ENCODE peak calls at places on chromosomes 5 and 9, in ten cellular contexts. L is epithelial cell of esophagus; Q is NAMALWA; M is stimulated activated CD4-positive, alpha-beta T cell treated with anti-CD3 and anti-CD28 coated beads, Interleukin-1b, Interleukin-23, amount 100 ng/mL, for 48 hours; K is fibroblast of lung; J is NCI-H187; S is sciatic nerve; P is B cell; O is hypothalamus; A is T-helper 1 cell. T is an unnamed sample.

GRCh38 chr5:109410389-109411174 is 808 bp upstream of the PJA2 start:
- DNase-seq in K (peak), L (peak), A (peak), P (peak), M (peak), Q (no peak), O (peak), J (peak), S (peak), T (peak)

GRCh38 chr9:99222416-99223280 is 566 bp downstream of the SEC61B start:
- DNase-seq in A (no peak), P (no peak), J (no peak), K (peak), S (no peak), L (peak), O (no peak), Q (no peak), M (no peak), T (no peak)

GRCh38 chr9:93132946-93133640 is 958 bp downstream of the NINJ1 start:
- DNase-seq in S (no peak), M (no peak), K (no peak), O (no peak), L (peak), A (no peak), J (no peak), P (no peak), Q (no peak), T (no peak)

GRCh38 chr5:3590253-3590966 is 5.2 kb upstream of the IRX1 start:
- DNase-seq in A (no peak), L (no peak), Q (no peak), P (no peak), J (no peak), M (no peak), O (no peak), K (no peak), S (no peak), T (no peak)

GRCh38 chr5:72938206-72938605 is 17.6 kb upstream of the FCHO2 start:
- DNase-seq in S (no peak), P (no peak), J (no peak), M (no peak), A (no peak), L (no peak), K (no peak), Q (no peak), O (no peak), T (no peak)

GRCh38 chr9:87322840-87323635 is 174.6 kb upstream of the DAPK1 start:
- DNase-seq in P (no peak), S (no peak), L (no peak), O (no peak), Q (no peak), A (no peak), M (no peak), J (no peak), K (peak), T (no peak)

GRCh38 chr9:88268886-88269285 is 119.4 kb upstream of the SPIN1 start:
- DNase-seq in M (no peak), S (no peak), J (no peak), A (no peak), K (no peak), P (no peak), Q (no peak), O (no peak), L (no peak), T (no peak)

GRCh38 chr5:139747583-139748504 is 47.8 kb upstream of the PSD2 start:
- DNase-seq in Q (peak), O (no peak), P (peak), K (peak), M (peak), A (no peak), L (no peak), S (peak), J (no peak), T (peak)

GRCh38 chr9:21778300-21778699 is 24.1 kb upstream of the MTAP start:
- DNase-seq in S (no peak), M (no peak), O (no peak), L (peak), A (no peak), J (no peak), P (no peak), Q (no peak), K (peak), T (no peak)

GRCh38 chr9:73050062-73050814 is 97.4 kb upstream of the ALDH1A1 start:
- DNase-seq in M (no peak), L (no peak), S (no peak), O (no peak), J (no peak), Q (no peak), P (no peak), K (peak), A (no peak), T (no peak)

GRCh38 chr5:139828207-139828895 is 32.7 kb downstream of the PSD2 start:
- DNase-seq in S (no peak), A (no peak), P (no peak), O (no peak), J (no peak), M (no peak), K (no peak), L (no peak), Q (no peak), T (no peak)

GRCh38 chr5:44002381-44002901 is 386.8 kb downstream of the FGF10 start:
- DNase-seq in J (no peak), M (no peak), O (no peak), P (no peak), S (no peak), K (no peak), L (peak), A (no peak), Q (no peak), T (no peak)

GRCh38 chr9:72478993-72479392 is 42.4 kb upstream of the TMC1 start:
- DNase-seq in S (no peak), J (no peak), P (no peak), Q (no peak), A (no peak), K (peak), O (no peak), L (no peak), M (no peak), T (no peak)

GRCh38 chr9:122180633-122181032 is 20.9 kb downstream of the MORN5 start:
- DNase-seq in L (peak), M (no peak), J (no peak), A (no peak), S (no peak), O (no peak), Q (no peak), P (no peak), K (peak), T (no peak)

GRCh38 chr5:178069909-178070308 is 43.4 kb upstream of the N4BP3 start:
- DNase-seq in K (no peak), O (no peak), M (peak), L (peak), P (peak), S (no peak), Q (peak), J (peak), A (no peak), T (peak)

GRCh38 chr5:138967806-138968448 is 92.8 kb upstream of the LRRTM2 start:
- DNase-seq in O (no peak), K (peak), L (no peak), J (peak), S (no peak), A (no peak), M (no peak), Q (no peak), P (no peak), T (no peak)

GRCh38 chr9:95092321-95093072 is 225.0 kb downstream of the FANCC start:
- DNase-seq in J (no peak), L (peak), A (no peak), S (peak), K (peak), M (no peak), O (no peak), Q (no peak), P (no peak), T (no peak)

GRCh38 chr5:102802704-102803458 is 47.8 kb downstream of the PAM start:
- DNase-seq in O (no peak), A (no peak), S (no peak), P (no peak), J (no peak), M (no peak), Q (no peak), L (no peak), K (no peak), T (no peak)

GRCh38 chr9:83432104-83432627 is 106.0 kb downstream of the FRMD3 start:
- DNase-seq in S (peak), O (peak), M (no peak), L (no peak), A (no peak), K (peak), J (no peak), P (no peak), Q (no peak), T (no peak)

GRCh38 chr5:56094579-56095361 is 100.0 kb upstream of the IL6ST start:
- DNase-seq in P (no peak), Q (no peak), M (peak), O (no peak), K (no peak), J (peak), A (no peak), S (no peak), L (peak), T (no peak)

GRCh38 chr5:158898185-158899177 is 201.2 kb downstream of the EBF1 start:
- DNase-seq in A (no peak), S (no peak), M (no peak), K (no peak), J (no peak), P (peak), L (no peak), Q (peak), O (no peak), T (no peak)

GRCh38 chr5:177468329-177469058 is 4.9 kb downstream of the DBN1 start:
- DNase-seq in K (peak), J (no peak), S (no peak), M (no peak), O (no peak), L (peak), P (no peak), A (no peak), Q (no peak), T (no peak)

GRCh38 chr9:124812401-124813016 is 35.6 kb downstream of the OLFML2A start:
- DNase-seq in M (peak), O (no peak), P (no peak), L (peak), S (no peak), Q (no peak), J (no peak), A (no peak), K (peak), T (no peak)

GRCh38 chr5:113909782-113910181 is 396.3 kb downstream of the YTHDC2 start:
- DNase-seq in S (no peak), L (no peak), K (no peak), J (no peak), M (no peak), O (no peak), Q (no peak), P (no peak), A (no peak), T (no peak)

GRCh38 chr9:129560849-129561248 is 60.1 kb downstream of the C9orf50 start:
- DNase-seq in P (no peak), K (no peak), A (no peak), J (no peak), S (no peak), L (no peak), O (no peak), Q (no peak), M (no peak), T (no peak)

GRCh38 chr9:120985759-120986353 is 59.3 kb upstream of the TRAF1 start:
- DNase-seq in M (no peak), A (no peak), K (peak), O (no peak), S (no peak), J (no peak), L (peak), P (no peak), Q (peak), T (no peak)

GRCh38 chr9:19376931-19377330 is 3.1 kb downstream of the RPS6 start:
- DNase-seq in K (no peak), P (no peak), A (no peak), S (no peak), O (no peak), L (no peak), J (no peak), M (no peak), Q (peak), T (no peak)

GRCh38 chr5:31581498-31582099 is 49.5 kb downstream of the C5orf22 start:
- DNase-seq in A (no peak), P (no peak), K (peak), Q (peak), S (no peak), L (peak), M (no peak), O (no peak), J (no peak), T (no peak)

GRCh38 chr9:108443741-108444140 is 412.0 kb downstream of the ACTL7B start:
- DNase-seq in L (peak), S (no peak), J (no peak), P (no peak), A (no peak), M (no peak), O (no peak), Q (no peak), K (peak), T (no peak)

GRCh38 chr5:177414481-177414880 is 5.1 kb upstream of the F12 start:
- DNase-seq in L (no peak), P (no peak), K (no peak), A (no peak), Q (no peak), O (no peak), J (no peak), M (no peak), S (no peak), T (no peak)

GRCh38 chr5:111756701-111757581 is at the start of gene NREP:
- DNase-seq in M (peak), K (peak), O (peak), J (peak), A (peak), P (no peak), S (peak), L (peak), Q (peak), T (peak)

GRCh38 chr5:149827086-149827485 is 97.0 kb downstream of the PPARGC1B start:
- DNase-seq in M (no peak), J (no peak), S (no peak), O (no peak), A (no peak), L (no peak), K (no peak), P (no peak), Q (no peak), T (no peak)

GRCh38 chr5:33049845-33050244 is 338.7 kb downstream of the NPR3 start:
- DNase-seq in P (no peak), K (peak), J (no peak), M (no peak), L (peak), S (no peak), Q (no peak), O (no peak), A (no peak), T (no peak)

GRCh38 chr9:114953917-114954316 is 23.5 kb upstream of the TNFSF8 start:
- DNase-seq in J (no peak), Q (no peak), O (no peak), L (peak), A (no peak), K (peak), S (no peak), M (peak), P (no peak), T (no peak)